ENCODE peak calls at places on chromosome 14, in seven cellular contexts. P is GM23248; E is activated T-cell treated with anti-CD3 and anti-CD28 coated beads, Interleukin-2, amount 50 U/mL, for 4 hours; C is lung microvascular endothelial cell; W is AG20443; U is stimulated activated CD8-positive, alpha-beta memory T cell treated with anti-CD3 and anti-CD28 coated beads, Interleukin-12 subunit alpha, Interleukin-12 subunit beta, amount 100 ng/mL, for 4 hours; V is HuH-7.5. B is an unnamed sample.
A peak's percentile ranks its signal among the peaks of the same experiment; 100 is the strongest.

GRCh38 chr14:68885226-68886108 is 92.6 kb upstream of the ZFP36L1 start:
- DNase-seq in P (no peak), E (no peak), C (no peak), W (no peak), U (no peak), V (no peak), B (no peak)

GRCh38 chr14:68934034-68934433 is 45.1 kb downstream of the ACTN1 start:
- DNase-seq in P (no peak), E (no peak), C (no peak), W (no peak), U (no peak), V (no peak), B (no peak)

GRCh38 chr14:81435578-81436295 is 35.6 kb upstream of the STON2 start:
- DNase-seq in P (peak; percentile 50), E (peak; percentile 7), C (peak; percentile 75), W (peak; percentile 52), U (peak; percentile 6), V (peak; percentile 63), B (no peak)

GRCh38 chr14:62001988-62002387 is 239.8 kb downstream of the SNAPC1 start:
- DNase-seq in P (no peak), E (no peak), C (no peak), W (no peak), U (no peak), V (no peak), B (no peak)

GRCh38 chr14:90970167-90970600 is 90.3 kb downstream of the RPS6KA5 start:
- DNase-seq in P (no peak), E (no peak), C (no peak), W (no peak), U (no peak), V (no peak), B (no peak)

GRCh38 chr14:81273521-81273920 is 52.8 kb upstream of the GTF2A1 start:
- DNase-seq in P (no peak), E (no peak), C (no peak), W (no peak), U (no peak), V (no peak), B (no peak)

GRCh38 chr14:69719501-69719951 is 47.4 kb upstream of the SRSF5 start:
- DNase-seq in P (peak; percentile 97), E (no peak), C (peak; percentile 68), W (peak; percentile 87), U (no peak), V (no peak), B (peak; percentile 59)

GRCh38 chr14:87877877-87878276 is 115.1 kb downstream of the GALC start:
- DNase-seq in P (peak; percentile 40), E (no peak), C (no peak), W (no peak), U (no peak), V (no peak), B (no peak)

GRCh38 chr14:79483989-79484388 is 727.3 kb downstream of the DIO2 start:
- DNase-seq in P (no peak), E (no peak), C (no peak), W (no peak), U (no peak), V (no peak), B (no peak)

B was measured in uterus.